ENCODE peak calls at places on chromosomes 2 and 18, in seven cellular contexts. One of them, this sample, is unnamed.

GRCh38 chr2:109045505-109045904 is 56.5 kb upstream of the EDAR start:
- DNase-seq in IMR-90: no peak
- DNase-seq in neuronal stem cell: no peak
- DNase-seq in fibroblast of lung: no peak
- DNase-seq in GM12878: no peak
- DNase-seq in HCT116: no peak
- DNase-seq in SK-N-SH: no peak
- DNase-seq in this sample: no peak

GRCh38 chr18:70289351-70290330 is 796 bp downstream of the SOCS6 start:
- DNase-seq in neuronal stem cell: peak
- DNase-seq in GM12878: no peak
- DNase-seq in HCT116: no peak
- DNase-seq in IMR-90: peak
- DNase-seq in SK-N-SH: peak
- DNase-seq in fibroblast of lung: peak
- DNase-seq in this sample: peak

GRCh38 chr2:67240507-67240906 is 156.6 kb upstream of the ETAA1 start:
- DNase-seq in HCT116: no peak
- DNase-seq in GM12878: no peak
- DNase-seq in fibroblast of lung: peak
- DNase-seq in SK-N-SH: no peak
- DNase-seq in IMR-90: peak
- DNase-seq in neuronal stem cell: no peak
- DNase-seq in this sample: no peak

GRCh38 chr2:105393373-105394055 is 5.3 kb downstream of the FHL2 start:
- DNase-seq in HCT116: no peak
- DNase-seq in GM12878: no peak
- DNase-seq in IMR-90: peak
- DNase-seq in fibroblast of lung: peak
- DNase-seq in neuronal stem cell: no peak
- DNase-seq in SK-N-SH: no peak
- DNase-seq in this sample: no peak

GRCh38 chr2:14831458-14831857 is 198.9 kb downstream of the LRATD1 start:
- DNase-seq in neuronal stem cell: no peak
- DNase-seq in SK-N-SH: no peak
- DNase-seq in GM12878: no peak
- DNase-seq in HCT116: no peak
- DNase-seq in fibroblast of lung: no peak
- DNase-seq in IMR-90: no peak
- DNase-seq in this sample: no peak

GRCh38 chr2:166593403-166593802 is 99.4 kb upstream of the SCN7A start:
- DNase-seq in SK-N-SH: no peak
- DNase-seq in neuronal stem cell: no peak
- DNase-seq in fibroblast of lung: peak
- DNase-seq in HCT116: no peak
- DNase-seq in GM12878: no peak
- DNase-seq in IMR-90: peak
- DNase-seq in this sample: no peak

GRCh38 chr2:56386657-56387056 is 202.9 kb downstream of the CCDC85A start:
- DNase-seq in HCT116: no peak
- DNase-seq in SK-N-SH: no peak
- DNase-seq in fibroblast of lung: no peak
- DNase-seq in IMR-90: no peak
- DNase-seq in GM12878: no peak
- DNase-seq in neuronal stem cell: no peak
- DNase-seq in this sample: no peak

GRCh38 chr18:28063181-28063790 is 113.6 kb downstream of the CDH2 start:
- DNase-seq in neuronal stem cell: no peak
- DNase-seq in IMR-90: peak
- DNase-seq in SK-N-SH: no peak
- DNase-seq in GM12878: no peak
- DNase-seq in HCT116: no peak
- DNase-seq in fibroblast of lung: peak
- DNase-seq in this sample: no peak

GRCh38 chr2:20621366-20622295 is 29.3 kb downstream of the HS1BP3 start:
- DNase-seq in SK-N-SH: peak
- DNase-seq in neuronal stem cell: no peak
- DNase-seq in HCT116: no peak
- DNase-seq in GM12878: no peak
- DNase-seq in fibroblast of lung: no peak
- DNase-seq in IMR-90: no peak
- DNase-seq in this sample: no peak

GRCh38 chr2:102871707-102872106 is 109.9 kb downstream of the TMEM182 start:
- DNase-seq in HCT116: no peak
- DNase-seq in fibroblast of lung: no peak
- DNase-seq in neuronal stem cell: no peak
- DNase-seq in GM12878: no peak
- DNase-seq in SK-N-SH: no peak
- DNase-seq in IMR-90: no peak
- DNase-seq in this sample: no peak

GRCh38 chr2:72605836-72606442 is 219.9 kb downstream of the EXOC6B start:
- DNase-seq in fibroblast of lung: no peak
- DNase-seq in IMR-90: peak
- DNase-seq in SK-N-SH: peak
- DNase-seq in GM12878: no peak
- DNase-seq in neuronal stem cell: no peak
- DNase-seq in HCT116: no peak
- DNase-seq in this sample: no peak

GRCh38 chr2:216006164-216006663 is 7.1 kb downstream of the MREG start:
- DNase-seq in GM12878: peak
- DNase-seq in fibroblast of lung: peak
- DNase-seq in HCT116: no peak
- DNase-seq in SK-N-SH: no peak
- DNase-seq in neuronal stem cell: no peak
- DNase-seq in IMR-90: no peak
- DNase-seq in this sample: peak

GRCh38 chr18:31042391-31043181 is at the start of gene DSC3:
- DNase-seq in HCT116: no peak
- DNase-seq in GM12878: no peak
- DNase-seq in fibroblast of lung: peak
- DNase-seq in SK-N-SH: peak
- DNase-seq in IMR-90: no peak
- DNase-seq in neuronal stem cell: peak
- DNase-seq in this sample: peak

GRCh38 chr2:100293341-100294161 is 28.8 kb downstream of the LONRF2 start:
- DNase-seq in SK-N-SH: no peak
- DNase-seq in IMR-90: peak
- DNase-seq in HCT116: no peak
- DNase-seq in neuronal stem cell: no peak
- DNase-seq in fibroblast of lung: peak
- DNase-seq in GM12878: no peak
- DNase-seq in this sample: no peak

GRCh38 chr2:86290596-86291327 is 46.7 kb downstream of the REEP1 start:
- DNase-seq in HCT116: no peak
- DNase-seq in IMR-90: no peak
- DNase-seq in neuronal stem cell: no peak
- DNase-seq in SK-N-SH: no peak
- DNase-seq in GM12878: no peak
- DNase-seq in fibroblast of lung: no peak
- DNase-seq in this sample: no peak

GRCh38 chr2:86223098-86223681 is 23.9 kb downstream of the MRPL35 start:
- DNase-seq in fibroblast of lung: peak
- DNase-seq in IMR-90: peak
- DNase-seq in HCT116: no peak
- DNase-seq in neuronal stem cell: no peak
- DNase-seq in GM12878: no peak
- DNase-seq in SK-N-SH: peak
- DNase-seq in this sample: no peak

GRCh38 chr2:202723746-202724145 is 89.0 kb downstream of the FAM117B start:
- DNase-seq in GM12878: no peak
- DNase-seq in IMR-90: no peak
- DNase-seq in HCT116: no peak
- DNase-seq in neuronal stem cell: no peak
- DNase-seq in SK-N-SH: no peak
- DNase-seq in fibroblast of lung: no peak
- DNase-seq in this sample: no peak

GRCh38 chr18:6943143-6943542 is 174.5 kb downstream of the LAMA1 start:
- DNase-seq in fibroblast of lung: no peak
- DNase-seq in GM12878: no peak
- DNase-seq in SK-N-SH: no peak
- DNase-seq in IMR-90: no peak
- DNase-seq in HCT116: no peak
- DNase-seq in neuronal stem cell: no peak
- DNase-seq in this sample: no peak

GRCh38 chr2:69311017-69311416 is 76.0 kb downstream of the GFPT1 start:
- DNase-seq in fibroblast of lung: no peak
- DNase-seq in HCT116: no peak
- DNase-seq in IMR-90: peak
- DNase-seq in SK-N-SH: no peak
- DNase-seq in neuronal stem cell: no peak
- DNase-seq in GM12878: no peak
- DNase-seq in this sample: no peak

GRCh38 chr2:160358051-160358450 is 135.6 kb downstream of the RBMS1 start:
- DNase-seq in neuronal stem cell: no peak
- DNase-seq in SK-N-SH: no peak
- DNase-seq in GM12878: no peak
- DNase-seq in HCT116: no peak
- DNase-seq in IMR-90: peak
- DNase-seq in fibroblast of lung: peak
- DNase-seq in this sample: no peak

GRCh38 chr2:147632193-147632592 is 212.6 kb upstream of the ACVR2A start:
- DNase-seq in neuronal stem cell: no peak
- DNase-seq in GM12878: no peak
- DNase-seq in SK-N-SH: no peak
- DNase-seq in fibroblast of lung: peak
- DNase-seq in HCT116: no peak
- DNase-seq in IMR-90: no peak
- DNase-seq in this sample: no peak

DNA sequence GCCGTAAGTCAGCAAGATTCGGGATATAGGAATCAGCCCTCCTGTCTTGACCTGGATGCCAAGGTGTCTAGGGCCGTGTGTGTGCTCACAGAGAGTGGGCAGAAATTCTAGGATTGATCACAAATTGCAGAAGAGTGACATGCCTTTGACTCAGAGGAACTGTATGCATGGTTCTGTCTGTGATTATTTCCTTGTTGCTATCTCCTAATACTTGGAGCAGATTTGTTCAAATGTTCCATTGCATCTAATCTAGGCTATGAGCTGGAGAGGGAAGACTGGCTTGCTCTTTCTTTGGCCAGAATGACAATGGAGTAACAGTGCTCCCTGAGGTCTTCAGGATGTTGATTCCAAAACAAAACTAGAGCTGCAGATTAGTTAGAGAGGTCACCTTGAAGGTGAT is 115.0 kb downstream of the EN1 start:
- DNase-seq in IMR-90: no peak
- DNase-seq in SK-N-SH: no peak
- DNase-seq in GM12878: no peak
- DNase-seq in HCT116: no peak
- DNase-seq in fibroblast of lung: peak
- DNase-seq in neuronal stem cell: no peak
- DNase-seq in this sample: no peak
- H2AFZ ChIP-seq in IMR-90: no peak
- H2AFZ ChIP-seq in SK-N-SH: no peak
- H2AFZ ChIP-seq in GM12878: no peak
- H2AFZ ChIP-seq in HCT116: no peak
- H2AFZ ChIP-seq in fibroblast of lung: no peak
- H2AFZ ChIP-seq in neuronal stem cell: no peak
- H2AFZ ChIP-seq in this sample: no peak

DNA sequence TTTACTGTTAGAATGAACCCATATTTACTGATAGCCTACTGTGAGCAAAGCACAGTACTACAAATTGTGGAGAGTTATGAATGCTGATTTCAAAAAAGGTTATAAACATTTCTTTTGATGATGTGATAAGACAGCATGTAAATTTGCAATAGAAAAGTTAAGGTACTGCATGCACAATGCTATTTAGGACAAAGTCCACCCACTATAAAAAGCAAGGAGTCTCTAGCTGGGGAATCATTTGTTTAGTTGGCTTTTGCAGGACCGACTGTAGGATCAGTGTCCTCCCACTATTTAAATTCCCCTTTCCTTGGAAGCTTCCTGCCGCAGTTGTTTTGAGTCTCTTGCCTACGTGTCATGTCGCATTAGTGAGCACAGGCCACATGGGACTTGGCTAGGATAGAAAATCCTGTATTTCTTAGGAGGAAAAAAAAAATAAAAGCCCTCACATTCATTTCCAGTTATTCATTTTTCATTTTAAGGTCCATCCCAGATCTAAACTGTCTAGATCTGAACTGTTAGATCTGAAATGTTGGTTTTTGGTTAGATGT is 13.1 kb downstream of the QPCT start:
- DNase-seq in GM12878: no peak
- DNase-seq in neuronal stem cell: no peak
- DNase-seq in HCT116: no peak
- DNase-seq in IMR-90: no peak
- DNase-seq in SK-N-SH: no peak
- DNase-seq in fibroblast of lung: no peak
- DNase-seq in this sample: no peak
- H2AFZ ChIP-seq in GM12878: no peak
- H2AFZ ChIP-seq in neuronal stem cell: no peak
- H2AFZ ChIP-seq in HCT116: no peak
- H2AFZ ChIP-seq in IMR-90: no peak
- H2AFZ ChIP-seq in SK-N-SH: no peak
- H2AFZ ChIP-seq in fibroblast of lung: no peak
- H2AFZ ChIP-seq in this sample: no peak

DNA sequence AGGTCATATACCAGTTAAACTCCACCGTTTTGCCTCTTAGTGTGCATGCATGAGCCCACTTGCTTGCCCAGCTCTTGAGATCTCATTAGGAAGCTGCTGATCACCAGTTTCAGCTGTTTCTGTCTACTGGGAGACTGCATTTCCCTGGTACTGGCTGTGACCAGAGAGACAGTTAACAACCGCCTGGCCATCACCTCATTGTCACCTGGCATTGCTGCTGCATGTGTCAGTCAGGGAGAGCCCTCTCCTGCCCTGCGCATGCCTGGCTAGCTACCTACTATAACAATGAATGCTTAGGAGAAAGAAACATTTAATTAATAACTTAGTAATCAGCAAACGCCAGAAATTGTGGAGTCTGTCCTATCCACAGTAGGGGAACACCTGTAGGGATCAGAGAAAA is 265.8 kb upstream of the CYRIA start:
- DNase-seq in SK-N-SH: no peak
- DNase-seq in neuronal stem cell: no peak
- DNase-seq in IMR-90: no peak
- DNase-seq in HCT116: no peak
- DNase-seq in GM12878: no peak
- DNase-seq in fibroblast of lung: no peak
- DNase-seq in this sample: no peak
- H2AFZ ChIP-seq in SK-N-SH: no peak
- H2AFZ ChIP-seq in neuronal stem cell: no peak
- H2AFZ ChIP-seq in IMR-90: no peak
- H2AFZ ChIP-seq in HCT116: no peak
- H2AFZ ChIP-seq in GM12878: no peak
- H2AFZ ChIP-seq in fibroblast of lung: no peak
- H2AFZ ChIP-seq in this sample: no peak

DNA sequence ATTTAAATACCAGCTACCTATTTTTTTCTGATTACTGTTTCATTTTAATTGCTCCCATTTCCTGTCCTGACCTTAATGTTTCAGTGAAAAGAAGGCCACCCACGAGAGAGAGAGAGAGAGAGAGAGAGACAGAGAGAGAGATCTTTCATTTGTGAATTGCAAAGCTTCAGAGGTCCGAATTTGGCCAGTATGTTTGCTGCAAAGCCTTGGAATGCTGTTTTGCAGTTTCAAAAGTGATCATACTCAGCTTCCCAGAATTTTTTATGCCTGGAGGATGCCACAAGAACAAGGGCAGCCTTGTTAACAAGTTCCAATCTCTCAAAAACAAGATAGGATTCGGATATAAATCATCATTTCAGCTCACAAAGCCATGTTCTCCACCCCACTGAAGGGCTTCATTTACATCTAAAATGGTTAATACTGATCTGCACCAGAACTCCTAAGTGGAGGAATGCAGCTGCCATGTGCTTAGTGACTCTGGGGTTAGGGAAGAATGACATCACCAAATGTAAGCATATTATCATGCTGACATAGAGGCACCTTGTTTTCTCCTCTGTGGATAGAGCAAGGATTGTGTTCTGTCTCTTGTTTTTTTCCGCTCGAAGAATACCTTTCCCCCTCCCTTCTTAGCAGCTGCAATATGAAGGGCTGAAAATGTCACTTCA is 478.4 kb downstream of the ARHGAP15 start:
- DNase-seq in HCT116: no peak
- DNase-seq in GM12878: no peak
- DNase-seq in fibroblast of lung: peak
- DNase-seq in SK-N-SH: peak
- DNase-seq in IMR-90: peak
- DNase-seq in neuronal stem cell: no peak
- DNase-seq in this sample: peak
- H2AFZ ChIP-seq in HCT116: no peak
- H2AFZ ChIP-seq in GM12878: no peak
- H2AFZ ChIP-seq in fibroblast of lung: no peak
- H2AFZ ChIP-seq in SK-N-SH: no peak
- H2AFZ ChIP-seq in IMR-90: no peak
- H2AFZ ChIP-seq in neuronal stem cell: peak
- H2AFZ ChIP-seq in this sample: peak

This sample was measured in H9.